ENCODE peak calls at places on chromosome 2, in eight cellular contexts. Z, U, K, A, Y, S, W and F are unnamed samples.

GRCh38 chr2:33051586-33052385 is 105.0 kb downstream of the LTBP1 start:
- DNase-seq in Z (no peak), U (no peak), K (no peak), A (peak; percentile 43), Y (peak; percentile 52), S (no peak), W (no peak), F (no peak)

GRCh38 chr2:175036582-175037018 is 31.4 kb upstream of the CHN1 start:
- DNase-seq in Z (no peak), U (peak; percentile 12), K (no peak), A (peak; percentile 52), Y (no peak), S (peak; percentile 64), W (no peak), F (no peak)

GRCh38 chr2:230430957-230431635 is 15.1 kb downstream of the SP100 start:
- DNase-seq in Z (no peak), U (no peak), K (no peak), A (no peak), Y (no peak), S (no peak), W (no peak), F (no peak)

GRCh38 chr2:169983506-169983905 is 156.3 kb downstream of the UBR3 start:
- DNase-seq in Z (peak; percentile 50), U (no peak), K (no peak), A (no peak), Y (no peak), S (no peak), W (no peak), F (no peak)

GRCh38 chr2:62440281-62440946 is 65.6 kb downstream of the TMEM17 start:
- DNase-seq in Z (no peak), U (no peak), K (no peak), A (no peak), Y (no peak), S (no peak), W (no peak), F (no peak)

GRCh38 chr2:37918742-37919186 is 6.3 kb upstream of the RMDN2 start:
- DNase-seq in Z (no peak), U (no peak), K (no peak), A (no peak), Y (no peak), S (peak; percentile 49), W (no peak), F (no peak)

GRCh38 chr2:16129716-16130540 is 189.6 kb downstream of the MYCN start:
- DNase-seq in Z (peak; percentile 15), U (no peak), K (no peak), A (no peak), Y (no peak), S (no peak), W (no peak), F (no peak)

GRCh38 chr2:232542715-232543467 is 3.4 kb downstream of the CHRNG start:
- DNase-seq in Z (peak; percentile 37), U (no peak), K (peak; percentile 11), A (no peak), Y (peak; percentile 5), S (no peak), W (no peak), F (no peak)

GRCh38 chr2:157747695-157748370 is 119.2 kb upstream of the ACVR1C start:
- DNase-seq in Z (no peak), U (no peak), K (no peak), A (no peak), Y (peak; percentile 56), S (no peak), W (no peak), F (no peak)

GRCh38 chr2:240440704-240441320 is 5.3 kb downstream of the GPC1 start:
- DNase-seq in Z (no peak), U (no peak), K (no peak), A (no peak), Y (peak; percentile 8), S (no peak), W (no peak), F (no peak)

GRCh38 chr2:179251865-179252264 is 12.8 kb downstream of the SESTD1 start:
- DNase-seq in Z (no peak), U (no peak), K (no peak), A (no peak), Y (no peak), S (no peak), W (no peak), F (no peak)

GRCh38 chr2:160137457-160137856 is 62.6 kb downstream of the ITGB6 start:
- DNase-seq in Z (peak; percentile 45), U (no peak), K (no peak), A (no peak), Y (no peak), S (no peak), W (no peak), F (no peak)
- H3K27ac ChIP-seq in Z (no peak overlapping the region), U (no peak overlapping the region), K (no peak overlapping the region), A (no peak overlapping the region), Y (no peak overlapping the region), S (no peak overlapping the region), W (no peak overlapping the region), F (no peak overlapping the region)

GRCh38 chr2:43360137-43360536 is 133.7 kb upstream of the ZFP36L2 start:
- DNase-seq in Z (no peak), U (no peak), K (no peak), A (no peak), Y (no peak), S (no peak), W (no peak), F (no peak)
- H3K4me1 ChIP-seq in Z (peaks cover 6% of the 10 kb centered on the region), U (peaks cover 4% of the 10 kb centered on the region), K (no peaks in the 10 kb centered on the region), A (no peaks in the 10 kb centered on the region), Y (no peaks in the 10 kb centered on the region), S (no peaks in the 10 kb centered on the region), W (peaks cover 15% of the 10 kb centered on the region), F (no peaks in the 10 kb centered on the region)

GRCh38 chr2:195214072-195214471 is 443.0 kb upstream of the SLC39A10 start:
- DNase-seq in Z (no peak), U (no peak), K (no peak), A (no peak), Y (no peak), S (no peak), W (no peak), F (no peak)
- H3K4me3 ChIP-seq in Z (no peak overlapping the region), U (no peak overlapping the region), K (no peak overlapping the region), A (no peak overlapping the region), Y (no peak overlapping the region), S (no peak overlapping the region), W (no peak overlapping the region), F (no peak overlapping the region)

GRCh38 chr2:178205853-178206516 is 11.7 kb downstream of the OSBPL6 start:
- DNase-seq in Z (no peak), U (no peak), K (no peak), A (no peak), Y (no peak), S (no peak), W (no peak), F (no peak)
- H3K27ac ChIP-seq in Z (no peak overlapping the region), U (no peak overlapping the region), K (no peak overlapping the region), A (no peak overlapping the region), Y (no peak overlapping the region), S (no peak overlapping the region), W (no peak overlapping the region), F (no peak overlapping the region)

DNA sequence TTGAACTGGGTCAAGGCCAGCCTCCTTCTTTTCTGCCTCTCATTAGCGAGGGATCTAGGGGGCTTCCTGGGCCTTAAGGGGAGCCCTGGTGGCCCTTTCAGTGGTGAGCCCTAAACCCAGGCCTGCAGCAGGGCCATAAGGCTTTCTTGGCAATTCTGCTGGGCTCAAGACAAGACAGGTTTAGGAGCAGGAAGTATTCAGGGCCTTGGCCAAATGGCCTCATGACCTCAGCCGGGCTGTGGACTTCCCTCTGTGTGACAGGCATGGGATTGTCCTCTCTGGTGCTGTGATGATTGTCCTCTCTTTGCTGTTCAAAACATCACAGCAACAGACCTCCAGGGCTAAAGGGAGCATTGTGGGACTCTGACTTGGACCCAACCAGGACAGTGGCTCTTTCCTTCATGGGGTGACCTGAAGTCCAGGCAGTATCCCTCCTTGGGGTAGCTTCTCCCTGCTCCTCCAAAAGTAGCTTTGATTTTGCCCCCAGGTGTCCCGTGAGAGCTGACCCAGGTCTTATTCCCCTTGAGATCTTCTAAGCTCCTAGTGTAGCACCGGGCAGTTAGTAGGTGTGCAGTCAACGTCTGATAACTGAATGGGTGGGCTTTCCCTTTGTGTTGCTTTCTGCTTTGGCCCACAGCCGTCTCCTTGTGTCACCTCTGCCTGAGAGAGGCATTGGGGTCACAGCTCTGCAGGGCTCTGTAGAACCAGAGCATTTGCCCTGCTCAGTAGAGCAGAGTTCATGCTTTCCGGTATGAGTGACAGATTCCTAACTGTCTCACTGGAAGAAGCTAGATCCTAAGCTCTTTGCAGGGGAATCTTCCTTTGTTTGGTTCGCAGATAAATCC is 14.7 kb downstream of the FOSL2 start:
- DNase-seq in Z (no peak), U (no peak), K (no peak), A (no peak), Y (peak; percentile 15), S (no peak), W (no peak), F (no peak)
- H3K4me1 ChIP-seq in Z (no peaks in the 10 kb centered on the region), U (peaks cover 32% of the 10 kb centered on the region), K (no peaks in the 10 kb centered on the region), A (no peaks in the 10 kb centered on the region), Y (peaks cover 8% of the 10 kb centered on the region), S (no peaks in the 10 kb centered on the region), W (peaks cover 60% of the 10 kb centered on the region), F (peaks cover 64% of the 10 kb centered on the region)

GRCh38 chr2:187461294-187462261 is 13.5 kb upstream of the CALCRL start:
- DNase-seq in Z (peak; percentile 86), U (no peak), K (no peak), A (no peak), Y (peak; percentile 57), S (no peak), W (peak; percentile 51), F (no peak)
- H3K4me3 ChIP-seq in Z (no peak overlapping the region), U (no peak overlapping the region), K (peak overlapping the region; percentile 47), A (no peak overlapping the region), Y (peak overlapping the region; percentile 41), S (no peak overlapping the region), W (peak overlapping the region; percentile 25), F (no peak overlapping the region)

GRCh38 chr2:182917924-182918323 is 51.5 kb upstream of the FRZB start:
- DNase-seq in Z (no peak), U (no peak), K (no peak), A (no peak), Y (no peak), S (no peak), W (no peak), F (no peak)
- H3K27ac ChIP-seq in Z (no peak overlapping the region), U (no peak overlapping the region), K (no peak overlapping the region), A (no peak overlapping the region), Y (no peak overlapping the region), S (no peak overlapping the region), W (no peak overlapping the region), F (no peak overlapping the region)

GRCh38 chr2:28681216-28681981 is 70.2 kb upstream of the PPP1CB start:
- DNase-seq in Z (no peak), U (no peak), K (peak; percentile 42), A (peak; percentile 3), Y (no peak), S (no peak), W (no peak), F (peak; percentile 54)
- H3K4me1 ChIP-seq in Z (peaks cover 8% of the 10 kb centered on the region), U (peaks cover 12% of the 10 kb centered on the region), K (peaks cover 14% of the 10 kb centered on the region), A (no peaks in the 10 kb centered on the region), Y (peaks cover 23% of the 10 kb centered on the region), S (peaks cover 22% of the 10 kb centered on the region), W (peaks cover 73% of the 10 kb centered on the region), F (peaks cover 18% of the 10 kb centered on the region)

GRCh38 chr2:205688417-205689200 is 6.3 kb downstream of the NRP2 start:
- DNase-seq in Z (no peak), U (no peak), K (no peak), A (no peak), Y (no peak), S (no peak), W (no peak), F (no peak)
- H3K4me3 ChIP-seq in Z (peak overlapping the region; percentile 86), U (no peak overlapping the region), K (no peak overlapping the region), A (no peak overlapping the region), Y (no peak overlapping the region), S (no peak overlapping the region), W (no peak overlapping the region), F (no peak overlapping the region)